ENCODE peak calls at places on chromosomes 1 and 21, in six cellular contexts. Z, R, W, L, H and P are unnamed samples.

GRCh38 chr1:13600762-13601483 is 17.3 kb downstream of the PDPN start:
- DNase-seq in H (no peak), R (no peak), W (no peak), Z (no peak), L (no peak), P (no peak)

GRCh38 chr1:167819849-167820683 is 93.9 kb downstream of the ADCY10 start:
- DNase-seq in R (peak), Z (peak), W (peak), H (peak), L (peak), P (peak)

GRCh38 chr1:14733053-14733778 is 134.7 kb downstream of the KAZN start:
- DNase-seq in R (peak), L (no peak), W (no peak), H (no peak), Z (peak), P (peak)

GRCh38 chr1:1068374-1069060 is 5.6 kb downstream of the RNF223 start:
- DNase-seq in R (no peak), Z (no peak), H (no peak), L (peak), W (no peak), P (no peak)

GRCh38 chr1:31715097-31715872 is 11.5 kb upstream of the COL16A1 start:
- DNase-seq in L (peak), Z (peak), R (peak), H (peak), W (peak), P (peak)

GRCh38 chr1:27102707-27103468 is 52.0 kb downstream of the SLC9A1 start:
- DNase-seq in W (peak), L (peak), Z (peak), R (peak), H (peak), P (no peak)

GRCh38 chr1:207336559-207337467 is 15.3 kb downstream of the CD55 start:
- DNase-seq in R (no peak), W (no peak), H (peak), Z (peak), L (peak), P (no peak)

GRCh38 chr1:36884029-36884701 is 150.2 kb downstream of the GRIK3 start:
- DNase-seq in L (no peak), H (no peak), R (no peak), Z (peak), W (no peak), P (no peak)

GRCh38 chr1:27955076-27955475 is 4.7 kb upstream of the XKR8 start:
- DNase-seq in R (no peak), H (no peak), Z (no peak), L (no peak), W (no peak), P (no peak)

GRCh38 chr1:13965770-13966398 is 265.9 kb downstream of the PRDM2 start:
- DNase-seq in H (peak), Z (peak), R (peak), W (peak), L (peak), P (peak)

GRCh38 chr1:72635719-72636118 is 353.4 kb upstream of the NEGR1 start:
- DNase-seq in R (no peak), L (no peak), W (no peak), Z (no peak), H (peak), P (peak)

GRCh38 chr1:84348240-84348555 is 46.7 kb downstream of the SAMD13 start:
- DNase-seq in L (no peak), R (no peak), H (peak), Z (no peak), W (no peak), P (no peak)

GRCh38 chr1:33599516-33600115 is 127.2 kb downstream of the ZSCAN20 start:
- DNase-seq in Z (no peak), R (no peak), L (no peak), W (no peak), H (no peak), P (no peak)

GRCh38 chr1:53639996-53640695 is 98.8 kb downstream of the GLIS1 start:
- DNase-seq in W (no peak), H (no peak), R (no peak), Z (no peak), L (no peak), P (no peak)

GRCh38 chr1:43293171-43293570 is 7.6 kb upstream of the TIE1 start:
- DNase-seq in R (no peak), Z (no peak), W (no peak), L (no peak), H (no peak), P (no peak)

GRCh38 chr1:158011714-158012113 is 18.3 kb downstream of the KIRREL1 start:
- DNase-seq in H (peak), W (no peak), Z (no peak), L (no peak), R (no peak), P (no peak)

GRCh38 chr1:2212542-2213491 is 15.3 kb upstream of the SKI start:
- DNase-seq in W (peak), R (peak), Z (peak), H (peak), L (peak), P (peak)

GRCh38 chr1:179091691-179092165 is 9.9 kb downstream of the TOR3A start:
- DNase-seq in H (peak), W (peak), L (no peak), R (no peak), Z (no peak), P (no peak)

GRCh38 chr1:21629971-21630370 is 39.2 kb downstream of the RAP1GAP start:
- DNase-seq in R (no peak), L (no peak), W (no peak), H (no peak), Z (no peak), P (no peak)

GRCh38 chr1:151612506-151613274 is 840 bp downstream of the SNX27 start:
- DNase-seq in W (peak), H (peak), Z (peak), R (peak), L (no peak), P (no peak)

GRCh38 chr1:39076127-39076798 is 50.1 kb downstream of the NDUFS5 start:
- DNase-seq in R (no peak), Z (no peak), L (no peak), H (peak), W (peak), P (peak)

GRCh38 chr1:51736702-51737101 is 119.8 kb downstream of the OSBPL9 start:
- DNase-seq in W (no peak), Z (no peak), R (no peak), L (no peak), H (peak), P (peak)

GRCh38 chr1:6788946-6789345 is 3.7 kb downstream of the CAMTA1 start:
- DNase-seq in H (no peak), L (no peak), R (no peak), Z (no peak), W (no peak), P (no peak)

GRCh38 chr1:85581138-85581801 is 709 bp downstream of the CCN1 start:
- DNase-seq in H (peak), W (peak), L (peak), Z (peak), R (peak), P (peak)

GRCh38 chr1:205981257-205981656 is 21.9 kb downstream of the RAB7B start:
- DNase-seq in R (no peak), W (no peak), H (no peak), L (no peak), Z (no peak), P (no peak)

GRCh38 chr1:38308780-38309179 is 262.2 kb upstream of the POU3F1 start:
- DNase-seq in R (no peak), Z (no peak), L (no peak), W (no peak), H (no peak), P (no peak)

GRCh38 chr1:21775985-21776562 is 6.9 kb downstream of the USP48 start:
- DNase-seq in L (no peak), R (no peak), W (no peak), H (peak), Z (no peak), P (peak)

GRCh38 chr1:7346600-7347570 is 424.2 kb upstream of the VAMP3 start:
- DNase-seq in Z (no peak), W (no peak), R (no peak), L (no peak), H (no peak), P (no peak)

GRCh38 chr1:61120998-61121397 is 38.6 kb downstream of the NFIA start:
- DNase-seq in L (no peak), Z (no peak), R (no peak), H (peak), W (no peak), P (no peak)

GRCh38 chr1:15848143-15848928 is 829 bp downstream of the SPEN start:
- DNase-seq in W (peak), L (no peak), R (no peak), Z (no peak), H (no peak), P (no peak)

GRCh38 chr1:198700016-198700392 is 61.2 kb downstream of the PTPRC start:
- DNase-seq in H (no peak), Z (no peak), R (no peak), W (no peak), L (no peak), P (no peak)

GRCh38 chr1:161080391-161081150 is 8.8 kb downstream of the NECTIN4 start:
- DNase-seq in H (peak), R (no peak), Z (no peak), W (no peak), L (no peak), P (no peak)

GRCh38 chr21:33368124-33368523 is 35.1 kb upstream of the IFNGR2 start:
- DNase-seq in R (no peak), L (no peak), Z (no peak), H (no peak), W (no peak), P (no peak)

GRCh38 chr1:156414440-156415064 is 45.5 kb downstream of the RHBG start:
- DNase-seq in L (no peak), H (no peak), Z (no peak), W (no peak), R (peak), P (no peak)

GRCh38 chr1:186008920-186009737 is 274.9 kb downstream of the HMCN1 start:
- DNase-seq in H (peak), L (no peak), W (no peak), Z (no peak), R (no peak), P (peak)

GRCh38 chr1:21534674-21535378 is 25.6 kb downstream of the ALPL start:
- DNase-seq in H (peak), Z (peak), R (peak), L (peak), W (peak), P (peak)

GRCh38 chr1:116679828-116680628 is 12.5 kb upstream of the IGSF3 start:
- DNase-seq in W (no peak), L (no peak), Z (no peak), R (no peak), H (no peak), P (no peak)

GRCh38 chr1:116677474-116678062 is 10.0 kb upstream of the IGSF3 start:
- DNase-seq in H (no peak), W (no peak), Z (no peak), L (no peak), R (no peak), P (no peak)

GRCh38 chr1:116680752-116681151 is 13.2 kb upstream of the IGSF3 start:
- DNase-seq in Z (no peak), R (no peak), W (no peak), L (no peak), H (no peak), P (no peak)

GRCh38 chr1:116678732-116679090 is 11.2 kb upstream of the IGSF3 start:
- DNase-seq in Z (no peak), H (no peak), W (no peak), L (no peak), R (no peak), P (no peak)

DNA sequence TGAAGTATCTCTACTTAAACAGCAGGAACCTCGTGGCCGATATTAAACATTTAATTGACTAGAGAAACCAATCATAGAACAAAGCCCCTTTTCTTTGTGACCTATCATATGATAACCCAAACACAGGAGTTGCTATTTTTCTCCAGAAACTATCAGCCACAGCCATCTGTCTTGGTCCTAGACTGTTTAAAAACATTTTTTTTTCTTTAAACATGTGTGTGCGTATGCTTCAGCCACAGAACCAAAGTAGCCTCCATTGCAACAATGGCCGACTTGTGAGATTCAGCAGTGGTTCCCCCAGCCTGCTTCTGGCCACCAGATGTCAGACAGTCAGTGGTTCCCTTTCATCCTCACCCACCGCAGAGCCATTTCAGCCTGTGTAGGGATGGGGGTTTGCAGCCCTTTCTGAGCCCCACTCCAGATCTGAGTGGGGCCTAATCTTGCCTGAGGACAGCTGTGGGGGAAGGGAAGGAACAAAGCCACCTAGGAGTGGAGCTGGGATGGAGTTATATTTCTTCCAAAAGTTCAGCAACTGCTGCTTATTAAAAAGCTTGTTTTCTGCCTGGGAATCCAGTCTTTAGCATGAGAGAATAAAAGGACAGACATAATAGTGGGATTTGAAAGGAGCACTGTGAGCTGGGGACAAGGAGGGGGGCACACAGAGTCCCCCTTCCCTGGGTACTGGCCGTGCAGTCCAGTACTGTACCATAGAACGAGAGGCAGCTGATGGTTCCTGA is 11.7 kb upstream of the IGSF3 start:
- DNase-seq in W (no peak), L (no peak), R (peak), Z (no peak), H (no peak), P (no peak)
- TF ChIP-seq CTCF in W (no peak), L (no peak), R (no peak), Z (no peak), H (no peak), P (peak)

DNA sequence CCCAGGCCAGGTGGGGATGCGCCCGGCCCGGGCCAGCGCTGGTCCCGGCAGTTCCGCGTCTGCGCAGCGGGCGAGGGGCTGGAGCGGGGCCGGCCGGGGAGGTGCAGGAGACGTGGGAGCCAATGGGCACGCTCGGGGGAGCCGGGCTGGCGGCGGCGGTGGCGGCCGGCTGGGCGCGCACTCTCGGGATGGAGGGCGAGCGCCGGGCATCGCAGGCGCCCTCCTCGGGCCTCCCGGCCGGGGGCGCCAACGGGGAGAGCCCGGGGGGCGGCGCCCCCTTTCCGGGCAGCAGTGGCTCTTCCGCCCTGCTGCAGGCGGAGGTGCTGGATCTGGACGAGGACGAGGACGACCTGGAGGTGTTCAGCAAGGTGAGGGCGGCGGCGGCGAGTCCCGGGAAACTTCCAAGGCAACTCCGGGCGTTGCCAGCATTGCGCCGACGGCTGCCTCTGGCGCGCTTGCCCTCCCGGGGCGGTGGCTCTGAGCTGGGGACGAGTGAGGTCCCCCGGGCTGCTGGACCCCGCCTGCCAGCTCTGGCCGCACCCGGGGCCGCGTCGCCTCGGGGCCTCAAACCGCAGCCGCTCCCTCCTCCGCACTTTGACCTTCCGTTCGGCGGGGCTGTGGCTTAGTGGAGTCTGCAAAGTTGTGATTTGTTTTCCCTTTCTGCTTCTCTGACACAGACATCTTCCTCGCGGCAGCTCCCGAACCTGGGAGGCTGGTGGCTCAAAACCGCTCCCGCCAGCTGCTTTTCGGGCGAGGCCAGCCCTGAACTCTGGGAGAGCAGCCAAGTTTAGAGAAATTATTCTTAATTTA is at the start of gene SNX7:
- DNase-seq in L (peak), W (peak), Z (peak), H (peak), R (peak), P (peak)
- TF ChIP-seq CTCF in L (peak), W (peak), Z (no peak), H (no peak), R (peak), P (no peak)

GRCh38 chr1:59378621-59379020 is 81.7 kb downstream of the FGGY start:
- DNase-seq in R (no peak), Z (no peak), H (no peak), W (no peak), L (no peak), P (no peak)

GRCh38 chr1:59377350-59377904 is 80.5 kb downstream of the FGGY start:
- DNase-seq in R (no peak), W (no peak), L (no peak), H (no peak), Z (no peak), P (no peak)

GRCh38 chr1:59383963-59384362 is 87.1 kb downstream of the FGGY start:
- DNase-seq in H (no peak), R (no peak), W (no peak), L (no peak), Z (no peak), P (no peak)

GRCh38 chr1:59375321-59376220 is 78.7 kb downstream of the FGGY start:
- DNase-seq in H (peak), R (no peak), Z (no peak), W (no peak), L (no peak), P (peak)

GRCh38 chr1:59379028-59379728 is 82.3 kb downstream of the FGGY start:
- DNase-seq in L (no peak), W (no peak), H (no peak), Z (no peak), R (no peak), P (no peak)
- TF ChIP-seq CTCF in L (no peak), W (no peak), H (no peak), Z (no peak), R (no peak), P (no peak)

DNA sequence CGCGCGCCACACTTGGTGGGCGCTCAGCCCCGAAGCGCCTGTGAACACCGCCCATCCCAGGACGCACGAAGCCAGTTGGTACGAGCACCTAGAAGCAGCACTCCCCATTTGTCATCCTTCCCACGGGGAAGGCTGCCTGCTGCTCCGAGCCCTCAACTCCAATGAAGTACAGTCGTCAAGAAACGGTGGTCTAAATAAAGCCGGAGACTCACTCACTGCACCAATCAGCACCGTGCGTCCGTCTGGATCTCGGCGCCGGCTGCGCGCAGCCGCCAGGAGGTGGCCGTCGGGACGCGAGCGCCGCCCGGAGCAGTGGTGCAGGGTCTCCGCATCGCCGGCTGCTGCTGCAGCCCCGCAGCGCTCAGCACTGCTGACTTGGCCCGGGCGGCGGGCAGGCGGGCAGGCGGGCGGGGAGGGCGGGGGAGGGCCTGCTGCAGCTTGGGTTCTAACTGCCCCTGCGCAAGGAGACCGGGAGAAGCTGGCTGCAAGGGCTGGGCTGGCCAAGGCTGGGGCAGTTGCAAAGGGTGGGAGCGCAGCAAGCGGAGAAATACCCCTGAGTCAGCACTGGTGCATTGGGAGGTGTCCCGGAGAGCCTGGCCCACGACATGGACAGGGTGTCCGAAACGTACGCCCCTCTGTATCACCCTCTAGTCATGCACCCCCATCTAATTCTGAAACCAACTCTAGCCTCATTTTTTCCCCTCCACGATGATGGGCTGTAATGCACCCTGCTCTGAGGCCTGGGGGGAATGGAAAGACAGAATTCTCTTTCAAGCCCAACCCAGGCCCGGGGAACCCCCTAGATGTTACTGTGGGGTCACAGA is 35.8 kb upstream of the H6PD start:
- DNase-seq in Z (no peak), L (no peak), W (no peak), H (peak), R (peak), P (no peak)
- TF ChIP-seq CTCF in Z (no peak), L (no peak), W (peak), H (no peak), R (peak), P (peak)

GRCh38 chr1:119959268-119959667 is 63.0 kb upstream of the ADAM30 start:
- DNase-seq in R (no peak), Z (no peak), H (no peak), L (no peak), W (no peak), P (no peak)

GRCh38 chr1:119958223-119958622 is 61.9 kb upstream of the ADAM30 start:
- DNase-seq in H (no peak), R (no peak), Z (no peak), W (no peak), L (no peak), P (no peak)

GRCh38 chr1:119962296-119962968 is 66.1 kb upstream of the ADAM30 start:
- DNase-seq in W (no peak), R (no peak), L (no peak), H (peak), Z (no peak), P (no peak)

GRCh38 chr1:119960501-119960900 is 64.2 kb upstream of the ADAM30 start:
- DNase-seq in R (no peak), H (no peak), L (no peak), Z (no peak), W (no peak), P (no peak)

DNA sequence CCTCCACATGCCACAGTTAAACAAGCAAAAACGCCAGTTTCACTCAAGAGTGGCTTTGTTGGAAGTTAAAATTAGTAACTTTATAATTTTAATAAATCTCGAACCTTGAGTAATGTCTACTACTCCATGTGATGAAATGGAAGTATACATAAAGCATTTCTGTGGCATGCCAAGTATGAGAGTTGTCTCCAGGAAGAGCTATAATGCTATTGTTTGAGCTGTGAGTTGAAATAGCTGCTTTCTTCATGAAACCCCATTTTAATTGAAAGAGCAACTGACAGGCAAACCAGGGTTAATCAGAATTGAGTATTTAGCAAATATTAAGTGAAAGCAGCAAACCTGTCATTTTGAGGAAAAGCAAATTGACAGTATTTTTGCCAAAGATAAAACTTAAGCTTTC is 63.5 kb upstream of the ADAM30 start:
- DNase-seq in W (no peak), H (no peak), Z (no peak), R (no peak), L (no peak), P (no peak)
- TF ChIP-seq CTCF in W (no peak), H (no peak), Z (no peak), R (no peak), L (no peak), P (no peak)